ENCODE peak calls at places on chromosomes 6 and 20, in four cellular contexts. A, P, S and D are unnamed samples. For H3K36me3, the result is how much of the 10 kb centered on the place peaks cover.

GRCh38 chr20:29349836-29350235 is 1907.6 kb upstream of the DEFB115 start:
- DNase-seq in A (no peak), P (no peak), S (no peak), D (no peak)

GRCh38 chr6:106223300-106223930 is 102.1 kb downstream of the ATG5 start:
- DNase-seq in P (peak), A (no peak), S (peak), D (peak)

GRCh38 chr20:48986899-48987298 is 59.2 kb upstream of the CSE1L start:
- DNase-seq in P (no peak), A (no peak), S (no peak), D (no peak)

GRCh38 chr6:127547909-127548649 is 28.9 kb upstream of the C6orf58 start:
- DNase-seq in S (no peak), P (no peak), A (no peak), D (no peak)

GRCh38 chr6:126531840-126532239 is 191.9 kb downstream of the CENPW start:
- DNase-seq in S (no peak), A (no peak), P (no peak), D (no peak)

GRCh38 chr20:1676650-1677049 is 19.1 kb upstream of the SIRPG start:
- DNase-seq in A (no peak), S (no peak), P (no peak), D (no peak)

GRCh38 chr6:88856566-88856965 is 106.9 kb downstream of the RNGTT start:
- DNase-seq in A (no peak), S (no peak), P (no peak), D (no peak)

GRCh38 chr6:122569372-122569771 is 40.8 kb upstream of the PKIB start:
- DNase-seq in A (no peak), S (no peak), P (no peak), D (no peak)

GRCh38 chr6:168451805-168452204 is 10.8 kb downstream of the SMOC2 start:
- DNase-seq in P (no peak), A (no peak), S (no peak), D (no peak)

GRCh38 chr6:140566706-140567330 is 1192.4 kb upstream of the CITED2 start:
- DNase-seq in A (no peak), S (no peak), P (no peak), D (no peak)

GRCh38 chr6:63904844-63905243 is 269.2 kb downstream of the PHF3 start:
- DNase-seq in S (no peak), A (no peak), P (no peak), D (no peak)

GRCh38 chr20:61127311-61128044 is 124.6 kb upstream of the CDH4 start:
- DNase-seq in S (no peak), A (no peak), P (no peak), D (no peak)

GRCh38 chr6:47698342-47698787 is at the start of gene ADGRF4:
- DNase-seq in S (no peak), P (no peak), A (no peak), D (no peak)

GRCh38 chr20:38542994-38543906 is 37.7 kb upstream of the ADIG start:
- DNase-seq in P (no peak), S (no peak), A (no peak), D (no peak)

GRCh38 chr6:5457983-5458683 is 196.8 kb downstream of the FARS2 start:
- DNase-seq in A (no peak), P (no peak), S (no peak), D (peak)

GRCh38 chr6:162728177-162728571 is 400 bp downstream of the PACRG start:
- DNase-seq in A (no peak), P (no peak), S (peak), D (no peak)

GRCh38 chr6:163620670-163621330 is 206.3 kb downstream of the QKI start:
- DNase-seq in S (no peak), A (no peak), P (no peak), D (no peak)

GRCh38 chr6:16236648-16237199 is 1.7 kb upstream of the GMPR start:
- DNase-seq in P (no peak), S (no peak), A (no peak), D (peak)

GRCh38 chr6:94341173-94341572 is 921.8 kb upstream of the EPHA7 start:
- DNase-seq in P (no peak), S (no peak), A (no peak), D (no peak)

GRCh38 chr6:27672113-27672799 is 199.4 kb upstream of the ZNF184 start:
- DNase-seq in A (no peak), P (no peak), S (no peak), D (no peak)

GRCh38 chr20:37295001-37295400 is 5.5 kb downstream of the MANBAL start:
- DNase-seq in P (no peak), A (no peak), S (peak), D (no peak)

GRCh38 chr6:170048615-170049256 is 242.1 kb downstream of the DLL1 start:
- DNase-seq in S (peak), A (no peak), P (no peak), D (peak)

GRCh38 chr6:15914553-15914952 is 214.3 kb upstream of the MYLIP start:
- DNase-seq in A (no peak), S (no peak), P (no peak), D (no peak)

GRCh38 chr6:84583784-84584183 is 180.6 kb downstream of the TBX18 start:
- DNase-seq in P (no peak), S (no peak), A (no peak), D (no peak)

GRCh38 chr6:73264446-73264845 is 1.4 kb upstream of the KHDC1 start:
- DNase-seq in A (no peak), P (no peak), S (no peak), D (no peak)

GRCh38 chr20:4853787-4854295 is 132.1 kb downstream of the PRND start:
- DNase-seq in P (no peak), S (no peak), A (no peak), D (no peak)

GRCh38 chr20:25207960-25208534 is 12.5 kb downstream of the ENTPD6 start:
- DNase-seq in P (no peak), A (no peak), S (no peak), D (no peak)

GRCh38 chr6:26401389-26401986 is 587 bp upstream of the BTN3A1 start:
- DNase-seq in A (no peak), S (no peak), P (no peak), D (no peak)

GRCh38 chr6:86192123-86192522 is 549.4 kb upstream of the SYNCRIP start:
- DNase-seq in P (no peak), A (no peak), S (no peak), D (no peak)

GRCh38 chr6:102114402-102114801 is 720.9 kb downstream of the GRIK2 start:
- DNase-seq in S (no peak), P (no peak), A (no peak), D (no peak)

GRCh38 chr20:19938421-19938787 is 78.8 kb upstream of the NAA20 start:
- DNase-seq in P (no peak), A (no peak), S (no peak), D (no peak)

GRCh38 chr6:13733178-13733851 is 21.7 kb upstream of the RANBP9 start:
- DNase-seq in P (peak), A (peak), S (peak), D (peak)

GRCh38 chr6:144344651-144345050 is 59.5 kb downstream of the UTRN start:
- DNase-seq in A (no peak), S (no peak), P (no peak), D (no peak)

GRCh38 chr6:73538116-73538779 is 17.4 kb upstream of the EEF1A1 start:
- DNase-seq in A (no peak), S (no peak), P (no peak), D (no peak)

GRCh38 chr6:105992315-105992961 is 93.7 kb upstream of the PRDM1 start:
- DNase-seq in S (peak), P (peak), A (peak), D (peak)

GRCh38 chr6:37438912-37439311 is 5.9 kb downstream of the CMTR1 start:
- DNase-seq in S (no peak), P (no peak), A (no peak), D (no peak)

GRCh38 chr6:19838442-19839236 is 1.5 kb downstream of the ID4 start:
- DNase-seq in P (no peak), A (no peak), S (peak), D (no peak)

GRCh38 chr6:15921243-15921642 is 207.6 kb upstream of the MYLIP start:
- DNase-seq in A (no peak), S (no peak), P (no peak), D (no peak)

DNA sequence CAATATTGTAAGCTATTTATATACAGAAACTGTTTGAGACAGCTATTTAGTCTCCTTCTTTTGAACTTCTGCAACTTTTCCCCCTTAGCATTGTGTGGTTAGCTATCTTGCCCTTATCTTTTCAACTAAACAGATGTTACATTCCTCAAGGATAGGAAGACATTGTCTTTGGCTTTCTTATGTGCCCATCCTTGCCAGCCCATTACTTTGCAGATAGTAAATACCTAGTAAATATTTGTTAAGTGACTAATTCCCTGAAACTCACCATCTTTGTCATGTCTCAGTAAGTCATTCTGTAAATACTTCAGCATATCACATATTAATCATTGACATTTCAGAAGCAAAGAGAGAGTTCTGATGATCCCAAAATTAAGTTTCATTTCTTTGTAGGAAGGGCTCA is 69.1 kb upstream of the FLRT3 start:
- DNase-seq in A (no peak), S (no peak), P (no peak), D (no peak)
- H3K36me3 ChIP-seq in A (under half), S (under half), P (under half), D (under half)

DNA sequence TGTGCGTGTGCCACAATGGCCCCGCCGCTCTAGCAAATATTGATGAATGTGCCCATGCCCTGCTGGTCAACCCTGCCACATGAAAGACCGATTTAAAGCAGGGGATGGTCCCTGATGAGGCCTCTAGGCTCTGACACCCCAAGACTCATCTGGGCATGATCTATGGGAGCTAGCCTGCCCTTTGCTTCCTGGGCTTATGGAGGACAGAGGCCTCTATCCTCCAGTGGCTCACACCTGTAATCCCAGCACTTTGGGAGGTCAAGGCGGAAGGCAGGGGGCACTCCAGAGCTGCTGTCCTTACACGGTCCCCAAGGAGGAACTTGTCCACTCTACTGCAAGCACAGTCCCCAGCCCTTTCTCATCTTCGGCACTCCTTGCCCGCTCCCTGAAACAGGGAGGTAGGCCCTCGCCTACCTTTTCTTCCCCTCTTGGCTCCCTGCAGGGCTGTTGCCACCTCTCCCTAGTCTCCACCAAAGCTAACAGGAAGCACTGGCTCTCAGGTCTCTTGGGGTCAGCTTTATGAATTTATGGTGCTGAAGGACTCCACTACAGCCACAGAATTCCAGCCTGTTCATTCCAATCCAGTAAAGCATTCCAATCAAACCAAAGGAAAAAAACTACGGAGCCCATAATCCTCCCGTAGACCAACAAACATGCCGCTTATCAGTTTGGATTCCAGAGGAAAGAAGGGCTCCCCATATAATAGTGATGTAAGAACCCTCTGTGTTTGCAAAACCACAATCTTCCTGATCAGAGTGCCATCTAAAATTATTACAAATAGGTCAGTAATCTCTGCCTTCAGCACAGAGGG is 48.7 kb upstream of the FOXQ1 start:
- DNase-seq in A (no peak), P (no peak), S (no peak), D (no peak)
- TF ChIP-seq CTCF in A (no peak), P (no peak), S (no peak), D (no peak)

DNA sequence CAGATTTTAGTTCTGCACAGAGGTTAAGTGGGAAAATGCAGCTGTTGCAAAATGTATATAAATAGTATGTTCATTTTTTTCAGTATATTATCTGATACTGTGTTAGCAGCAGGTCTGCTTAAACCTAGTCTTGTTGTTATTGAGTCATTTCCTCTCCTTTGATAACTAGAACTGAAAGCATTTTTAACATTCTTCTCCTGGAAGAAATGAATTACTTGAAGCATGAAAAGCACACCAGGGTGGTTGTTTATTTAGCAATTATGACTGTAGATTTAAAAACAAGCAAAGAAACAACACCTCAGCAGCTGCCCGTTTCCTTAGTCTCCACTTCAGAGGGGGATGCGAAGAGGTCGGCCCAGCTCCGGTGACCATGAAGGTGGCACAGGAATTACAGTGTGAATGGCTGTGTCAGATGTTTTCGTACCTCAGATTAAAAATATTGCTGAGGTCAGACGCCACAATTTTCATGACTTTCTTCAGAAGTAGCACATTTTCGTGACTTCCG is 53.5 kb downstream of the GOPC start:
- DNase-seq in A (no peak), S (no peak), P (no peak), D (no peak)
- H3K4me3 ChIP-seq in A (peak), S (no peak), P (peak), D (no peak)

DNA sequence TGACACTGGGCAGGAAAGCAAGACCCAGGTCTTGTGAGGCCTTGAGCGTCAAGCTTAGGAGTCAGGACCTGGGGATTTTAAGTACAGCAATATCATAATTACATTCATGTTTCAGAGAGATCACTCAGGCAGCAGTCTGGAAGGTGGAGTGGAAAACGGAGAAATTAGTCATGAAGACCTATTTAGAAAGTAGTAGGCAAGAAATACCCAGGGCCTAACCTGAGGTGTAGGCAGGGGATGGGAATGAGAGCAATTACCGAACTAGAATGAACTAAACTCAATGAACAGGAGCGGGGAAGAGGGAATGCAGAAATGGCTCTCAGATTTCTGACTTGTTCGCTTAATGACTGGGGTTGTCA is 179.0 kb upstream of the AKAP12 start:
- DNase-seq in S (no peak), P (no peak), A (no peak), D (no peak)
- H3K36me3 ChIP-seq in S (under half), P (under half), A (under half), D (under half)

GRCh38 chr20:34370062-34370461 is 7.0 kb downstream of the ITCH start:
- DNase-seq in S (no peak), A (no peak), P (no peak), D (no peak)

GRCh38 chr20:34367155-34367554 is 4.1 kb downstream of the ITCH start:
- DNase-seq in S (no peak), A (no peak), P (no peak), D (no peak)

GRCh38 chr20:34369265-34369664 is 6.2 kb downstream of the ITCH start:
- DNase-seq in S (no peak), A (no peak), P (no peak), D (no peak)

GRCh38 chr20:34365765-34366213 is 2.7 kb downstream of the ITCH start:
- DNase-seq in A (no peak), S (no peak), P (no peak), D (no peak)

DNA sequence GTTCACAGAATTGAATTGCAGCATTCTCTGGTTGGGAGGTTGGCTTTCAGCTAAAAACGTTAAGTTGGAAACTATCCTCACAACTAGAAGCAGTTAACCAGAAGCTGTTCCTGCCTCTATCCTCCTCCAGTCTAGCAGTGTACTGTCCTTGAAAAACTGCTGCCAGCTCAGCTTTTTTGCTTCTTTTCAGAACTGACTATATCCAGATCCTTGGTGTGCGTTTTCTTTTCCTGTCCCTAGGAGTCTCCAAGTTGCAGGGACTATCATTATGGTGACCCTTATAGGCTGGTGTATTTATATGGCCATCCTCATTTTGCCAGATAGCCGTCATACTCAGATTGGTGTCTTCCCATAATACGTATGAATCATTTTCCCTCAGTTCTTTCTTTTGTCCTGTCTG is 5.5 kb downstream of the ITCH start:
- DNase-seq in S (no peak), A (no peak), P (no peak), D (no peak)
- TF ChIP-seq CTCF in S (no peak), A (no peak), P (no peak), D (no peak)

DNA sequence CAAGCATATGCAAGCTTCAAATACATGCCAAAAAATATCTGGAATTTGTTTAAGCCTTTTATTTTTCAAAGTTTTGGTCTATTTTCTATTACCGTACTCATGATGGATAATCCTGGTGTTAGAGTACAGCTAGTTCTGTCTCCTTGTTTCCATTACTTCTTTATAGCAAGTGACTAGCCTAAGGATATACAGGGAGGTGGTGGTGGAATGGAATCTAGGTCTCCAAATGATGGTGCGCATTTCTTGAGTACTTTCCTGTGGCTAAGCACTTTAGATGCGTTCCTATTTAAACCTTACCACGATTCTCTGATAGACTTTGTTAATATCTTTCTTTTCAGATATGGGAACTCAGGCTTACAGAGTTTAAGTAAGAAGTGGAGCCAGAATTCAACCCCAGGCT is 3.5 kb downstream of the SLC16A10 start:
- DNase-seq in S (no peak), P (no peak), A (no peak), D (no peak)
- H3K4me3 ChIP-seq in S (no peak), P (no peak), A (no peak), D (no peak)

GRCh38 chr6:44139351-44139743 is 12.0 kb downstream of the TMEM63B start:
- DNase-seq in A (no peak), P (no peak), S (no peak), D (no peak)

GRCh38 chr6:44145839-44146238 is 12.8 kb upstream of the CAPN11 start:
- DNase-seq in S (no peak), P (no peak), A (no peak), D (no peak)

GRCh38 chr6:44143731-44144130 is 14.9 kb upstream of the CAPN11 start:
- DNase-seq in P (no peak), S (no peak), A (no peak), D (no peak)

GRCh38 chr6:44146685-44147084 is 11.9 kb upstream of the CAPN11 start:
- DNase-seq in P (no peak), S (no peak), A (no peak), D (no peak)

GRCh38 chr6:44142835-44143234 is 15.5 kb downstream of the TMEM63B start:
- DNase-seq in P (no peak), S (no peak), A (no peak), D (no peak)
- H3K36me3 ChIP-seq in P (half or more), S (under half), A (under half), D (under half)

GRCh38 chr20:63377256-63378114 is 16.3 kb upstream of the CHRNA4 start:
- DNase-seq in P (no peak), S (no peak), A (no peak), D (no peak)
- TF ChIP-seq CTCF in P (no peak), S (no peak), A (no peak), D (no peak)

DNA sequence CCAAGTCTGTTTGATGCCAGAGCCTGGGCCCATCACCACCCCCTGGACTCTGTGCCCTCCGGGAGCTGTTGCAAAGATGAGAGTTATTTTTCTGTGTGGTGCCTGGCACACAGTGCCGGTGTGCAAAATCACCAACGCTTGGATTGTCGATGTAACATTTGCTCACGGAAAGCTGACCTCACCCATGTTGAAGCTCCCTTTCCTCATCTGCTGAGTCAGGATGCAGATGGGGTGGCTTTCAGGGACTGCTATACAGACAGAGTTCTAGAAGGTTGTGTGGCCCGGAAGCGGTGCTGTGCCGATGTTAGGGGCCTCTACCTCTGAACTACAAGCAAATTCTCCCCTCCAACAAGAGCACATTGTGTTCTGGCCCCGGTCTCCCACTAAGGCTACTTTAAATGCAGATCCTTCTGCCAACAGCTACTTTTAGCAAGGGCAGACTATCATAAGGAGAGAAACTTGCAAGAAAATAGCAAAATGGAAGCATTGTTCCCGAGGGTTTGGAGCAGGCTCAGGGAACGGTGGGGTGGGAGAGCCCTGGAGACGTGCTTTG is 34.0 kb downstream of the EYA2 start:
- DNase-seq in S (peak), P (no peak), A (peak), D (no peak)
- H3K4me3 ChIP-seq in S (no peak), P (no peak), A (peak), D (no peak)